ENCODE peak calls at places on chromosomes 2 and 18, in ten cellular contexts. E is heart right ventricle; P is breast epithelium; L is right lobe of liver; H is A549; B is cardiac fibroblast; D is thoracic aorta; O is epithelial cell of esophagus; M is CD8-positive, alpha-beta T cell; I is foreskin fibroblast. C is an unnamed sample.

GRCh38 chr2:24915796-24916195 is 4.2 kb downstream of the ADCY3 start:
- DNase-seq in E (peak), P (peak), L (no peak), H (no peak), B (peak), D (no peak), O (no peak), M (no peak), I (no peak), C (peak)

GRCh38 chr18:25805323-25805722 is 285.1 kb downstream of the SS18 start:
- DNase-seq in E (no peak), P (no peak), L (no peak), H (no peak), B (peak), D (no peak), O (no peak), M (no peak), I (peak), C (peak)

GRCh38 chr2:9110893-9111569 is 95.6 kb upstream of the ASAP2 start:
- DNase-seq in E (no peak), P (no peak), L (no peak), H (no peak), B (peak), D (no peak), O (peak), M (no peak), I (no peak), C (no peak)

GRCh38 chr2:54015809-54016703 is 45.3 kb upstream of the PSME4 start:
- DNase-seq in E (no peak), P (no peak), L (no peak), H (no peak), B (peak), D (no peak), O (peak), M (no peak), I (peak), C (peak)

GRCh38 chr2:212721026-212721451 is 182.4 kb upstream of the ERBB4 start:
- DNase-seq in E (no peak), P (no peak), L (peak), H (no peak), B (no peak), D (no peak), O (no peak), M (no peak), I (no peak), C (no peak)

GRCh38 chr2:97845818-97846217 is 132.4 kb downstream of the ZAP70 start:
- DNase-seq in E (no peak), P (no peak), L (no peak), H (no peak), B (no peak), D (no peak), O (no peak), M (no peak), I (no peak), C (no peak)

GRCh38 chr2:237978058-237978712 is 11.4 kb downstream of the UBE2F start:
- DNase-seq in E (peak), P (no peak), L (no peak), H (no peak), B (peak), D (no peak), O (no peak), M (no peak), I (peak), C (peak)

GRCh38 chr18:11733031-11733430 is 44.0 kb downstream of the GNAL start:
- DNase-seq in E (peak), P (peak), L (peak), H (peak), B (peak), D (no peak), O (peak), M (peak), I (peak), C (peak)

GRCh38 chr2:53467467-53467866 is 300.1 kb upstream of the CHAC2 start:
- DNase-seq in E (no peak), P (no peak), L (no peak), H (no peak), B (no peak), D (no peak), O (no peak), M (no peak), I (no peak), C (no peak)

GRCh38 chr2:23230885-23231284 is 154.1 kb upstream of the KLHL29 start:
- DNase-seq in E (no peak), P (no peak), L (no peak), H (no peak), B (no peak), D (no peak), O (no peak), M (no peak), I (no peak), C (no peak)

GRCh38 chr2:164514491-164514890 is 106.8 kb downstream of the GRB14 start:
- DNase-seq in E (no peak), P (peak), L (no peak), H (no peak), B (peak), D (no peak), O (peak), M (no peak), I (no peak), C (peak)

GRCh38 chr2:128109243-128109642 is 18.2 kb downstream of the UGGT1 start:
- DNase-seq in E (no peak), P (no peak), L (no peak), H (no peak), B (no peak), D (no peak), O (no peak), M (no peak), I (no peak), C (no peak)

GRCh38 chr2:233593201-233593600 is 24.2 kb upstream of the UGT1A8 start:
- DNase-seq in E (no peak), P (no peak), L (no peak), H (no peak), B (no peak), D (no peak), O (no peak), M (no peak), I (no peak), C (no peak)

GRCh38 chr2:61536086-61536722 is 2.0 kb downstream of the XPO1 start:
- DNase-seq in E (peak), P (no peak), L (no peak), H (no peak), B (peak), D (no peak), O (peak), M (no peak), I (no peak), C (peak)
- TF ChIP-seq CTCF in E (no peak), P (no peak), L (no peak), H (no peak), B (no peak), D (no peak), O (no peak), M (no peak), I (no peak), C (no peak)

GRCh38 chr18:77366725-77367641 is 117.3 kb downstream of the GALR1 start:
- DNase-seq in E (peak), P (no peak), L (no peak), H (peak), B (peak), D (no peak), O (peak), M (no peak), I (no peak), C (no peak)
- H3K4me3 ChIP-seq in E (peak), P (peak), L (no peak), H (peak), B (no peak), D (peak), O (no peak), M (no peak), I (no peak), C (no peak)

GRCh38 chr2:52269696-52270485 is 1238.0 kb upstream of the NRXN1 start:
- DNase-seq in E (no peak), P (no peak), L (no peak), H (no peak), B (peak), D (no peak), O (no peak), M (no peak), I (peak), C (peak)

GRCh38 chr2:52260904-52261303 is 1229.0 kb upstream of the NRXN1 start:
- DNase-seq in E (no peak), P (no peak), L (no peak), H (no peak), B (peak), D (no peak), O (no peak), M (no peak), I (peak), C (peak)

GRCh38 chr2:52264911-52265310 is 1233.0 kb upstream of the NRXN1 start:
- DNase-seq in E (no peak), P (no peak), L (no peak), H (no peak), B (no peak), D (no peak), O (no peak), M (no peak), I (no peak), C (no peak)

GRCh38 chr2:52264488-52264887 is 1232.6 kb upstream of the NRXN1 start:
- DNase-seq in E (no peak), P (no peak), L (no peak), H (no peak), B (no peak), D (no peak), O (no peak), M (no peak), I (no peak), C (no peak)
- TF ChIP-seq CTCF in E (no peak), P (no peak), L (no peak), H (no peak), B (no peak), D (no peak), O (no peak), M (no peak), I (no peak), C (no peak)

DNA sequence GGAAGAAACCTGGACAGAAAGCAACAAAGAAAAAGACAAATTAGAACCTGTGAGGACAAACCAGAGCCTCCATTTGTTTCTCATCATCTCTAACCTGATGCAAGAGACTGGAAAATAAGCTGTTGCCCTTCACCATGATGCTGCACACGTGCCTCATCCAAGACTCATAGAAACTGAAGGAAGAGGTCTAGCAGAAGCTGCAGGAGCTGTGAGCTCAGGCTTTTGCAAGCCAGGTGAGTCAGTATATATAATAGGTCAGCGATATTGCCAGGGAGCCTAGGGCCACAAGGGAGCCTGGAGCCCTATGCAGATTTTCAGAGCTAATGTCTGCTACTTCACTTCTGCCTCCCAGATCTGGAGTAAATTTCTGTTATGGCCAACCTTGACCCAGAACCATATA is 163.1 kb downstream of the LNPK start:
- DNase-seq in E (no peak), P (no peak), L (no peak), H (no peak), B (no peak), D (no peak), O (peak), M (no peak), I (no peak), C (no peak)
- H3K4me3 ChIP-seq in E (no peak), P (no peak), L (no peak), H (no peak), B (no peak), D (no peak), O (no peak), M (no peak), I (no peak), C (no peak)

GRCh38 chr2:158578703-158579330 is 122.1 kb downstream of the PKP4 start:
- DNase-seq in E (no peak), P (no peak), L (no peak), H (no peak), B (no peak), D (no peak), O (no peak), M (no peak), I (no peak), C (no peak)

GRCh38 chr2:158575051-158575635 is 118.4 kb downstream of the PKP4 start:
- DNase-seq in E (no peak), P (no peak), L (no peak), H (no peak), B (peak), D (no peak), O (no peak), M (no peak), I (no peak), C (peak)

GRCh38 chr2:158569284-158569683 is 112.5 kb downstream of the PKP4 start:
- DNase-seq in E (no peak), P (no peak), L (no peak), H (no peak), B (no peak), D (no peak), O (no peak), M (no peak), I (no peak), C (no peak)

GRCh38 chr2:158570869-158571268 is 114.1 kb downstream of the PKP4 start:
- DNase-seq in E (no peak), P (no peak), L (no peak), H (no peak), B (no peak), D (no peak), O (peak), M (no peak), I (no peak), C (no peak)

DNA sequence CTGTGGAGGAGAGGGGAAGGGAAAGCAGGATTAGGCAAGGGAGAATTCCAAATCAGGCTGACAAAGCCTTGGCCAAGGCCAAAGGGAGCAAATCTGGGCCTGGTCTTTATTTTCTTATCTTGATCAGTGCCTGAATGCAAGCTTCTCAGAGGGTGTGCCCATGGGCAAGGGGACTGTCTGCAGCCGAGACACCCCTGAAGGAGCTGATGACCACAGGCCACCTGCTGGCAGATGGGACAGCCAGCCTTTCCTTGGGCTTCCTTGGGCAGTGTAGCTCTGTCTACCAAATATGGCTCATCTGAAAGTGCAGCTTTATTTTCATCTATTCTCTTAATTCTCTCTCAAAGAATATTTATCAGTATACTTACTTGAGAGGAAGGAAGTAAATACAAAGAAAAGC is 117.0 kb downstream of the PKP4 start:
- DNase-seq in E (no peak), P (no peak), L (no peak), H (no peak), B (no peak), D (no peak), O (no peak), M (no peak), I (no peak), C (no peak)
- TF ChIP-seq CTCF in E (peak), P (no peak), L (no peak), H (no peak), B (no peak), D (no peak), O (no peak), M (no peak), I (no peak), C (no peak)

C was measured in fibroblast of the aortic adventitia.